ENCODE peak calls at places on chromosomes 2 and 18, in eight cellular contexts. One of them, this sample, is unnamed.

GRCh38 chr18:3624818-3625716 is 175.1 kb downstream of the TGIF1 start:
- DNase-seq in naive thymus-derived CD4-positive, alpha-beta T cell: no peak
- DNase-seq in amniotic stem cell: peak
- DNase-seq in myocyte: peak
- DNase-seq in Daoy: peak
- DNase-seq in posterior cingulate gyrus: no peak
- DNase-seq in stimulated activated naive CD8-positive, alpha-beta T cell treated with anti-CD3 and anti-CD28 coated beads, Interleukin-15, Interleukin-2, amounts not matched to agents 100 U/mL and 50 U/mL, for 24 hours: peak
- DNase-seq in NCI-H2029: no peak
- DNase-seq in this sample: no peak

GRCh38 chr18:53687002-53687401 is 537.5 kb downstream of the MBD2 start:
- DNase-seq in amniotic stem cell: no peak
- DNase-seq in myocyte: no peak
- DNase-seq in Daoy: no peak
- DNase-seq in naive thymus-derived CD4-positive, alpha-beta T cell: no peak
- DNase-seq in stimulated activated naive CD8-positive, alpha-beta T cell treated with anti-CD3 and anti-CD28 coated beads, Interleukin-15, Interleukin-2, amounts not matched to agents 100 U/mL and 50 U/mL, for 24 hours: no peak
- DNase-seq in posterior cingulate gyrus: no peak
- DNase-seq in NCI-H2029: no peak
- DNase-seq in this sample: no peak

GRCh38 chr2:215753808-215754207 is 259.5 kb downstream of the MREG start:
- DNase-seq in posterior cingulate gyrus: no peak
- DNase-seq in NCI-H2029: no peak
- DNase-seq in myocyte: no peak
- DNase-seq in stimulated activated naive CD8-positive, alpha-beta T cell treated with anti-CD3 and anti-CD28 coated beads, Interleukin-15, Interleukin-2, amounts not matched to agents 100 U/mL and 50 U/mL, for 24 hours: no peak
- DNase-seq in Daoy: no peak
- DNase-seq in naive thymus-derived CD4-positive, alpha-beta T cell: no peak
- DNase-seq in amniotic stem cell: no peak
- DNase-seq in this sample: no peak

GRCh38 chr2:180720861-180721260 is 259.5 kb upstream of the UBE2E3 start:
- DNase-seq in amniotic stem cell: no peak
- DNase-seq in NCI-H2029: no peak
- DNase-seq in naive thymus-derived CD4-positive, alpha-beta T cell: no peak
- DNase-seq in Daoy: no peak
- DNase-seq in stimulated activated naive CD8-positive, alpha-beta T cell treated with anti-CD3 and anti-CD28 coated beads, Interleukin-15, Interleukin-2, amounts not matched to agents 100 U/mL and 50 U/mL, for 24 hours: no peak
- DNase-seq in posterior cingulate gyrus: no peak
- DNase-seq in myocyte: no peak
- DNase-seq in this sample: no peak

GRCh38 chr18:5962362-5962761 is 67.0 kb upstream of the TMEM200C start:
- DNase-seq in myocyte: no peak
- DNase-seq in amniotic stem cell: no peak
- DNase-seq in naive thymus-derived CD4-positive, alpha-beta T cell: no peak
- DNase-seq in Daoy: peak
- DNase-seq in posterior cingulate gyrus: no peak
- DNase-seq in stimulated activated naive CD8-positive, alpha-beta T cell treated with anti-CD3 and anti-CD28 coated beads, Interleukin-15, Interleukin-2, amounts not matched to agents 100 U/mL and 50 U/mL, for 24 hours: no peak
- DNase-seq in NCI-H2029: no peak
- DNase-seq in this sample: no peak

GRCh38 chr2:181130686-181131085 is 150.3 kb downstream of the UBE2E3 start:
- DNase-seq in amniotic stem cell: no peak
- DNase-seq in naive thymus-derived CD4-positive, alpha-beta T cell: no peak
- DNase-seq in NCI-H2029: no peak
- DNase-seq in myocyte: no peak
- DNase-seq in posterior cingulate gyrus: no peak
- DNase-seq in stimulated activated naive CD8-positive, alpha-beta T cell treated with anti-CD3 and anti-CD28 coated beads, Interleukin-15, Interleukin-2, amounts not matched to agents 100 U/mL and 50 U/mL, for 24 hours: no peak
- DNase-seq in Daoy: no peak
- DNase-seq in this sample: no peak

GRCh38 chr2:152718909-152719645 is 657 bp downstream of the ARL6IP6 start:
- DNase-seq in stimulated activated naive CD8-positive, alpha-beta T cell treated with anti-CD3 and anti-CD28 coated beads, Interleukin-15, Interleukin-2, amounts not matched to agents 100 U/mL and 50 U/mL, for 24 hours: peak
- DNase-seq in Daoy: peak
- DNase-seq in naive thymus-derived CD4-positive, alpha-beta T cell: no peak
- DNase-seq in myocyte: peak
- DNase-seq in amniotic stem cell: no peak
- DNase-seq in posterior cingulate gyrus: no peak
- DNase-seq in NCI-H2029: peak
- DNase-seq in this sample: no peak

GRCh38 chr18:39415471-39415870 is 1849.9 kb upstream of the CELF4 start:
- DNase-seq in NCI-H2029: no peak
- DNase-seq in amniotic stem cell: no peak
- DNase-seq in myocyte: no peak
- DNase-seq in naive thymus-derived CD4-positive, alpha-beta T cell: no peak
- DNase-seq in Daoy: no peak
- DNase-seq in stimulated activated naive CD8-positive, alpha-beta T cell treated with anti-CD3 and anti-CD28 coated beads, Interleukin-15, Interleukin-2, amounts not matched to agents 100 U/mL and 50 U/mL, for 24 hours: no peak
- DNase-seq in posterior cingulate gyrus: no peak
- DNase-seq in this sample: no peak

GRCh38 chr2:172943992-172944793 is 131.5 kb upstream of the MAP3K20 start:
- DNase-seq in NCI-H2029: no peak
- DNase-seq in myocyte: no peak
- DNase-seq in naive thymus-derived CD4-positive, alpha-beta T cell: no peak
- DNase-seq in posterior cingulate gyrus: no peak
- DNase-seq in stimulated activated naive CD8-positive, alpha-beta T cell treated with anti-CD3 and anti-CD28 coated beads, Interleukin-15, Interleukin-2, amounts not matched to agents 100 U/mL and 50 U/mL, for 24 hours: no peak
- DNase-seq in Daoy: no peak
- DNase-seq in amniotic stem cell: no peak
- DNase-seq in this sample: no peak

GRCh38 chr2:240806459-240806858 is 13.6 kb downstream of the KIF1A start:
- DNase-seq in posterior cingulate gyrus: no peak
- DNase-seq in amniotic stem cell: no peak
- DNase-seq in Daoy: no peak
- DNase-seq in naive thymus-derived CD4-positive, alpha-beta T cell: no peak
- DNase-seq in stimulated activated naive CD8-positive, alpha-beta T cell treated with anti-CD3 and anti-CD28 coated beads, Interleukin-15, Interleukin-2, amounts not matched to agents 100 U/mL and 50 U/mL, for 24 hours: no peak
- DNase-seq in myocyte: no peak
- DNase-seq in NCI-H2029: no peak
- DNase-seq in this sample: no peak

GRCh38 chr18:46182633-46183401 is 78.6 kb downstream of the HAUS1 start:
- DNase-seq in amniotic stem cell: no peak
- DNase-seq in naive thymus-derived CD4-positive, alpha-beta T cell: no peak
- DNase-seq in myocyte: no peak
- DNase-seq in NCI-H2029: no peak
- DNase-seq in stimulated activated naive CD8-positive, alpha-beta T cell treated with anti-CD3 and anti-CD28 coated beads, Interleukin-15, Interleukin-2, amounts not matched to agents 100 U/mL and 50 U/mL, for 24 hours: no peak
- DNase-seq in Daoy: no peak
- DNase-seq in posterior cingulate gyrus: no peak
- DNase-seq in this sample: no peak

GRCh38 chr18:666177-666576 is 8.7 kb downstream of the TYMS start:
- DNase-seq in stimulated activated naive CD8-positive, alpha-beta T cell treated with anti-CD3 and anti-CD28 coated beads, Interleukin-15, Interleukin-2, amounts not matched to agents 100 U/mL and 50 U/mL, for 24 hours: no peak
- DNase-seq in myocyte: no peak
- DNase-seq in posterior cingulate gyrus: no peak
- DNase-seq in amniotic stem cell: no peak
- DNase-seq in naive thymus-derived CD4-positive, alpha-beta T cell: no peak
- DNase-seq in NCI-H2029: no peak
- DNase-seq in Daoy: no peak
- DNase-seq in this sample: no peak

GRCh38 chr18:68796936-68797690 is 767 bp upstream of the CCDC102B start:
- DNase-seq in stimulated activated naive CD8-positive, alpha-beta T cell treated with anti-CD3 and anti-CD28 coated beads, Interleukin-15, Interleukin-2, amounts not matched to agents 100 U/mL and 50 U/mL, for 24 hours: no peak
- DNase-seq in myocyte: peak
- DNase-seq in NCI-H2029: no peak
- DNase-seq in Daoy: peak
- DNase-seq in naive thymus-derived CD4-positive, alpha-beta T cell: no peak
- DNase-seq in amniotic stem cell: no peak
- DNase-seq in posterior cingulate gyrus: no peak
- DNase-seq in this sample: no peak

GRCh38 chr2:146523218-146523617 is 1321.6 kb upstream of the ACVR2A start:
- DNase-seq in amniotic stem cell: no peak
- DNase-seq in NCI-H2029: peak
- DNase-seq in stimulated activated naive CD8-positive, alpha-beta T cell treated with anti-CD3 and anti-CD28 coated beads, Interleukin-15, Interleukin-2, amounts not matched to agents 100 U/mL and 50 U/mL, for 24 hours: no peak
- DNase-seq in myocyte: peak
- DNase-seq in Daoy: no peak
- DNase-seq in naive thymus-derived CD4-positive, alpha-beta T cell: no peak
- DNase-seq in posterior cingulate gyrus: no peak
- DNase-seq in this sample: no peak

GRCh38 chr2:184119920-184120820 is 478.2 kb upstream of the ZNF804A start:
- DNase-seq in stimulated activated naive CD8-positive, alpha-beta T cell treated with anti-CD3 and anti-CD28 coated beads, Interleukin-15, Interleukin-2, amounts not matched to agents 100 U/mL and 50 U/mL, for 24 hours: no peak
- DNase-seq in Daoy: no peak
- DNase-seq in myocyte: no peak
- DNase-seq in posterior cingulate gyrus: no peak
- DNase-seq in amniotic stem cell: no peak
- DNase-seq in naive thymus-derived CD4-positive, alpha-beta T cell: no peak
- DNase-seq in NCI-H2029: no peak
- DNase-seq in this sample: no peak

GRCh38 chr18:3889803-3890202 is 439.8 kb downstream of the TGIF1 start:
- DNase-seq in NCI-H2029: no peak
- DNase-seq in naive thymus-derived CD4-positive, alpha-beta T cell: no peak
- DNase-seq in posterior cingulate gyrus: no peak
- DNase-seq in Daoy: peak
- DNase-seq in myocyte: peak
- DNase-seq in amniotic stem cell: no peak
- DNase-seq in stimulated activated naive CD8-positive, alpha-beta T cell treated with anti-CD3 and anti-CD28 coated beads, Interleukin-15, Interleukin-2, amounts not matched to agents 100 U/mL and 50 U/mL, for 24 hours: no peak
- DNase-seq in this sample: no peak